ENCODE peak calls at places on chromosome 9, in eight cellular contexts. P is GM23248, S is neural crest cell, Y is NCI-H1436, I is epithelial cell of esophagus, E is fibroblast of pulmonary artery, K is spleen, F is GDM1. D is an unnamed sample.

GRCh38 chr9:108720191-108720642 is 135.6 kb downstream of the ACTL7B start:
- DNase-seq in P (no peak), S (no peak), Y (no peak), I (no peak), E (no peak), K (no peak), F (no peak), D (no peak)

GRCh38 chr9:127837346-127837745 is 17.1 kb downstream of the ENG start:
- DNase-seq in P (no peak), S (no peak), Y (no peak), I (no peak), E (no peak), K (no peak), F (no peak), D (peak; percentile 90)

GRCh38 chr9:104868687-104869404 is 59.1 kb downstream of the ABCA1 start:
- DNase-seq in P (peak; percentile 88), S (peak; percentile 27), Y (no peak), I (peak; percentile 68), E (peak; percentile 96), K (peak; percentile 83), F (peak; percentile 67), D (peak; percentile 93)

GRCh38 chr9:18297532-18297872 is 176.5 kb upstream of the ADAMTSL1 start:
- DNase-seq in P (no peak), S (no peak), Y (peak; percentile 72), I (no peak), E (no peak), K (no peak), F (no peak), D (no peak)

GRCh38 chr9:109114670-109115069 is 5.1 kb downstream of the TMEM245 start:
- DNase-seq in P (peak; percentile 39), S (no peak), Y (no peak), I (peak; percentile 83), E (peak; percentile 33), K (no peak), F (no peak), D (peak; percentile 47)

GRCh38 chr9:68416891-68417570 is 60.6 kb downstream of the PGM5 start:
- DNase-seq in P (peak; percentile 3), S (no peak), Y (no peak), I (peak; percentile 3), E (no peak), K (no peak), F (no peak), D (no peak)

GRCh38 chr9:84397151-84397728 is 56.7 kb upstream of the SLC28A3 start:
- DNase-seq in P (peak; percentile 82), S (peak; percentile 76), Y (peak; percentile 59), I (peak; percentile 79), E (peak; percentile 82), K (peak; percentile 82), F (peak; percentile 16), D (peak; percentile 73)

GRCh38 chr9:36659500-36659899 is 86.8 kb downstream of the MELK start:
- DNase-seq in P (no peak), S (no peak), Y (no peak), I (no peak), E (no peak), K (no peak), F (no peak), D (no peak)

GRCh38 chr9:13587581-13587980 is 308.1 kb upstream of the MPDZ start:
- DNase-seq in P (no peak), S (peak; percentile 54), Y (no peak), I (no peak), E (no peak), K (peak; percentile 43), F (no peak), D (no peak)

GRCh38 chr9:93116049-93116961 is 17.7 kb downstream of the NINJ1 start:
- DNase-seq in P (peak; percentile 73), S (no peak), Y (no peak), I (no peak), E (peak; percentile 65), K (peak; percentile 93), F (no peak), D (peak; percentile 90)

GRCh38 chr9:20437466-20437865 is 184.8 kb downstream of the MLLT3 start:
- DNase-seq in P (peak; percentile 73), S (no peak), Y (no peak), I (no peak), E (peak; percentile 54), K (no peak), F (no peak), D (peak; percentile 3)

GRCh38 chr9:75169623-75170022 is 81.3 kb downstream of the OSTF1 start:
- DNase-seq in P (peak; percentile 47), S (no peak), Y (no peak), I (peak; percentile 65), E (peak; percentile 92), K (no peak), F (no peak), D (no peak)

GRCh38 chr9:134099123-134099761 is 31.4 kb upstream of the BRD3 start:
- DNase-seq in P (peak; percentile 40), S (no peak), Y (peak; percentile 64), I (peak; percentile 65), E (peak; percentile 49), K (no peak), F (peak; percentile 50), D (peak; percentile 46)

GRCh38 chr9:130026583-130027427 is 16.2 kb downstream of the FNBP1 start:
- DNase-seq in P (no peak), S (no peak), Y (no peak), I (no peak), E (no peak), K (no peak), F (no peak), D (no peak)

GRCh38 chr9:79672236-79672635 is 100.5 kb downstream of the TLE4 start:
- DNase-seq in P (no peak), S (no peak), Y (no peak), I (peak; percentile 72), E (no peak), K (no peak), F (no peak), D (no peak)

GRCh38 chr9:94005272-94005901 is 50.2 kb upstream of the BARX1 start:
- DNase-seq in P (peak; percentile 32), S (no peak), Y (no peak), I (peak; percentile 83), E (peak; percentile 52), K (no peak), F (no peak), D (no peak)

GRCh38 chr9:115513148-115513547 is 395.2 kb upstream of the TNC start:
- DNase-seq in P (no peak), S (no peak), Y (no peak), I (no peak), E (no peak), K (no peak), F (no peak), D (no peak)

GRCh38 chr9:136296434-136297015 is 7.4 kb downstream of the CCDC187 start:
- DNase-seq in P (no peak), S (no peak), Y (no peak), I (no peak), E (no peak), K (no peak), F (no peak), D (no peak)

GRCh38 chr9:127942152-127943010 is 4.7 kb upstream of the DPM2 start:
- DNase-seq in P (peak; percentile 86), S (peak; percentile 65), Y (peak; percentile 32), I (peak; percentile 68), E (peak; percentile 73), K (peak; percentile 92), F (peak; percentile 38), D (peak; percentile 66)

GRCh38 chr9:83280259-83280658 is 217.3 kb upstream of the RASEF start:
- DNase-seq in P (peak; percentile 67), S (no peak), Y (no peak), I (peak; percentile 49), E (no peak), K (no peak), F (no peak), D (peak; percentile 4)

GRCh38 chr9:96607971-96608370 is 11.7 kb downstream of the CDC14B start:
- DNase-seq in P (no peak), S (no peak), Y (no peak), I (no peak), E (no peak), K (no peak), F (no peak), D (no peak)

GRCh38 chr9:2824564-2824963 is 19.3 kb downstream of the PUM3 start:
- DNase-seq in P (no peak), S (peak; percentile 20), Y (no peak), I (no peak), E (no peak), K (no peak), F (no peak), D (no peak)

GRCh38 chr9:2838984-2839367 is 4.9 kb downstream of the PUM3 start:
- DNase-seq in P (no peak), S (no peak), Y (no peak), I (no peak), E (no peak), K (no peak), F (no peak), D (no peak)

GRCh38 chr9:93081931-93082330 is 14.1 kb upstream of the CARD19 start:
- DNase-seq in P (peak; percentile 86), S (no peak), Y (no peak), I (no peak), E (peak; percentile 72), K (no peak), F (no peak), D (peak; percentile 94)

GRCh38 chr9:112025886-112026285 is 129.3 kb downstream of the UGCG start:
- DNase-seq in P (no peak), S (no peak), Y (no peak), I (no peak), E (no peak), K (no peak), F (no peak), D (no peak)

GRCh38 chr9:124747065-124747464 is 24.0 kb downstream of the NR6A1 start:
- DNase-seq in P (no peak), S (no peak), Y (no peak), I (peak; percentile 16), E (no peak), K (no peak), F (no peak), D (no peak)

GRCh38 chr9:98635374-98635773 is 73.4 kb downstream of the GABBR2 start:
- DNase-seq in P (peak; percentile 62), S (no peak), Y (no peak), I (peak; percentile 83), E (peak; percentile 44), K (no peak), F (no peak), D (no peak)

GRCh38 chr9:36191290-36191645 is 547 bp downstream of the CLTA start:
- DNase-seq in P (peak; percentile 73), S (peak; percentile 11), Y (no peak), I (peak; percentile 44), E (no peak), K (peak; percentile 86), F (no peak), D (peak; percentile 45)

GRCh38 chr9:71743217-71743705 is 25.1 kb downstream of the CEMIP2 start:
- DNase-seq in P (no peak), S (no peak), Y (no peak), I (no peak), E (peak; percentile 67), K (no peak), F (no peak), D (no peak)

GRCh38 chr9:136626066-136626725 is 36.5 kb upstream of the EGFL7 start:
- DNase-seq in P (no peak), S (no peak), Y (no peak), I (no peak), E (no peak), K (peak; percentile 74), F (no peak), D (no peak)

GRCh38 chr9:120913673-120914266 is 12.8 kb downstream of the TRAF1 start:
- DNase-seq in P (peak; percentile 12), S (peak; percentile 27), Y (no peak), I (no peak), E (no peak), K (no peak), F (no peak), D (no peak)

GRCh38 chr9:106535439-106535838 is 327.5 kb upstream of the ZNF462 start:
- DNase-seq in P (no peak), S (no peak), Y (no peak), I (no peak), E (no peak), K (no peak), F (peak; percentile 22), D (no peak)

GRCh38 chr9:6852243-6852963 is 94.6 kb downstream of the KDM4C start:
- DNase-seq in P (peak; percentile 50), S (no peak), Y (no peak), I (peak; percentile 38), E (peak; percentile 62), K (no peak), F (no peak), D (peak; percentile 36)

GRCh38 chr9:68872026-68872501 is 141.8 kb downstream of the PRKACG start:
- DNase-seq in P (no peak), S (peak; percentile 6), Y (no peak), I (no peak), E (no peak), K (peak; percentile 82), F (no peak), D (no peak)